ENCODE peak calls at places on chromosomes 7 and 10, in four cellular contexts. F is K562, T is sigmoid colon, D is A549. X is an unnamed sample.

GRCh38 chr7:1412322-1413261 is 46.7 kb downstream of the MICALL2 start:
- DNase-seq in F (peak), T (peak), D (peak), X (peak)

GRCh38 chr7:133742709-133743538 is 384.2 kb upstream of the LRGUK start:
- DNase-seq in F (peak), T (no peak), D (no peak), X (no peak)

GRCh38 chr10:97571622-97572021 is 957 bp upstream of the ANKRD2 start:
- DNase-seq in F (no peak), T (no peak), D (no peak), X (no peak)

GRCh38 chr7:38703093-38703492 is 71.9 kb upstream of the AMPH start:
- DNase-seq in F (no peak), T (no peak), D (no peak), X (no peak)

GRCh38 chr7:153091477-153091876 is 331.9 kb downstream of the ACTR3B start:
- DNase-seq in F (no peak), T (no peak), D (no peak), X (no peak)

GRCh38 chr7:117210366-117210765 is 112.5 kb downstream of the WNT2 start:
- DNase-seq in F (peak), T (no peak), D (no peak), X (no peak)

GRCh38 chr7:36671432-36671829 is 52.9 kb downstream of the AOAH start:
- DNase-seq in F (no peak), T (no peak), D (no peak), X (no peak)

GRCh38 chr7:42236266-42237161 is 495 bp downstream of the GLI3 start:
- DNase-seq in F (no peak), T (peak), D (peak), X (peak)

GRCh38 chr10:50636576-50636975 is 12.8 kb upstream of the SGMS1 start:
- DNase-seq in F (no peak), T (no peak), D (no peak), X (no peak)

GRCh38 chr7:142712617-142712957 is 36.7 kb upstream of the PRSS1 start:
- DNase-seq in F (no peak), T (no peak), D (no peak), X (no peak)

GRCh38 chr10:112393341-112393740 is 19.4 kb downstream of the ACSL5 start:
- DNase-seq in F (no peak), T (no peak), D (no peak), X (no peak)

GRCh38 chr7:5143935-5144903 is 45.8 kb upstream of the WIPI2 start:
- DNase-seq in F (peak), T (no peak), D (no peak), X (no peak)

GRCh38 chr7:39609084-39609461 is 14.3 kb upstream of the RALA start:
- DNase-seq in F (no peak), T (no peak), D (no peak), X (no peak)

GRCh38 chr10:62794306-62794705 is 10.2 kb upstream of the ADO start:
- DNase-seq in F (no peak), T (no peak), D (no peak), X (no peak)

GRCh38 chr7:140478361-140479061 is 794 bp downstream of the MKRN1 start:
- DNase-seq in F (peak), T (peak), D (peak), X (no peak)

GRCh38 chr7:139494835-139495568 is 11.5 kb upstream of the KLRG2 start:
- DNase-seq in F (no peak), T (no peak), D (no peak), X (no peak)

GRCh38 chr7:127413326-127413725 is 20.8 kb upstream of the ZNF800 start:
- DNase-seq in F (no peak), T (no peak), D (no peak), X (no peak)

GRCh38 chr7:127404282-127405049 is 12.0 kb upstream of the ZNF800 start:
- DNase-seq in F (no peak), T (no peak), D (no peak), X (no peak)

GRCh38 chr7:127415060-127415742 is 22.7 kb upstream of the ZNF800 start:
- DNase-seq in F (no peak), T (no peak), D (no peak), X (no peak)

GRCh38 chr7:127413962-127414361 is 21.5 kb upstream of the ZNF800 start:
- DNase-seq in F (no peak), T (no peak), D (no peak), X (no peak)

DNA sequence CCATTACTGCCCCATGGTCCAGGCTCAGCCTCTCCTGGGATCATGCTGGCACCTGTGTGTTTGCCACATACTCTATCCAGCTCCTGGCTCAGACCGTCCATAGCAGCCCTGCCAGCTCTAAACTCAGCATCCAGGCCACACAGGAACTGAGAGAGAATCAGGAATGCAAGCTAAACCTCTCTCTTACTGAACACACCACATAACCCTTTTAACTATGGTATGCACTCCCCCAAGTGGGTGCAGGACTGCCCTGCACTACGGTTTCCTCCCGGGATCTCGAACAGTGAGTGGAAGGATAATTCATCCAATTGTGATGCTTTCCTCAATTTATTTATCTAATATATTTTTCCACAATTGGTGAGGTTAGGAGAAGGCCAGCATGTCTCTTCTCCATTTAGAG is 17.1 kb upstream of the ZNF800 start:
- DNase-seq in F (peak), T (no peak), D (no peak), X (no peak)
- TF ChIP-seq CTCF in F (peak), T (no peak), D (no peak), X (no peak)

DNA sequence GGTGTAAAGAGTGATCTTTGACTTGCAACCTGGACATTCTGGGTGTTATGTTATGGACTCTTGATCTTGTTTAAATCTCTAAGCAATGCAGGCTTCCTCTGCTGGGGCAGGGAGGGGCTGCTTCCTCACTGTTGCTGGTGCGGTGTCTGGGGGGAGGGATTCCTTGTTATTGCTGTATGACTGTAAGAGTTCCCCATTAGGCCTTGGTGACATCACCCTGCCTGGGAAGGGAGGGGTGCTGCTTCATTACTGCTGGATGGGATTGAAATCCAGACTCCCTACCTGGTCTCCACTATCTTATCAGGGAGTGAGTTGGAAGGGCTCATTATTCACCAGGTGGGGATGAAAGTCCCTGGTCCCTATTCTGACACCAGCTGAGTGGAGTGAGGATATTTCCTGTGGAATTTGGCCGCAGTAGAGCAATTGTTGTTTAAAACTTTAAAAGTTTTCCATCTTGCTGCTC is 8.8 kb downstream of the OGDH start:
- DNase-seq in F (peak), T (peak), D (no peak), X (no peak)
- TF ChIP-seq POLR2A in F (no peak), T (no peak), D (no peak), X (no peak)

GRCh38 chr7:31744294-31744874 is 57.4 kb downstream of the PPP1R17 start:
- DNase-seq in F (peak), T (peak), D (peak), X (peak)
- TF ChIP-seq CTCF in F (peak), T (peak), D (peak), X (peak)

GRCh38 chr10:132396495-132397035 is 435 bp upstream of the PWWP2B start:
- DNase-seq in F (peak), T (peak), D (no peak), X (no peak)
- TF ChIP-seq POLR2A in F (no peak), T (no peak), D (no peak), X (no peak)

GRCh38 chr7:33418251-33418701 is 288.9 kb downstream of the BBS9 start:
- DNase-seq in F (no peak), T (no peak), D (no peak), X (no peak)

GRCh38 chr7:33420311-33420710 is 290.9 kb downstream of the BBS9 start:
- DNase-seq in F (no peak), T (no peak), D (no peak), X (no peak)

GRCh38 chr7:33423646-33424020 is 294.3 kb downstream of the BBS9 start:
- DNase-seq in F (peak), T (no peak), D (peak), X (peak)

GRCh38 chr7:33422825-33423645 is 293.7 kb downstream of the BBS9 start:
- DNase-seq in F (no peak), T (no peak), D (no peak), X (no peak)

DNA sequence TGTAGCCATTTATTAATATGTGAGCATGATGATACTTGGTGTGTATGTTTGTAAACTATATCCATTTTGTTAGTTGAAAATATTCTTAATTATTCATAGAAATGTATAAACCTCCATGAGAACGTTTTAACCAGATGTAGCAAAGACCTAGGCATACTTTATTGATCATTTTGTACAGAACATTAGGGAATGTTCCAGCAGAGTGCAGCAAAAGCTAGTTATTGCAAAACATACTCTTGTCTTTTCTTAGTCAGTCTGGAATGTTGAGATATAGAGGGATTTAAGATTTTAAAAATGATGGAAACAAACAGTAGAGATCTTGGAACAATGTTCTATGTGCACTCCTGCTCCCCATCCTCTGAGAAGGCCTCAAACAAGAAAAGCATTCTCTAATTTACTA is 292.0 kb downstream of the BBS9 start:
- DNase-seq in F (no peak), T (no peak), D (no peak), X (no peak)
- TF ChIP-seq CTCF in F (no peak), T (no peak), D (peak), X (no peak)